ENCODE peak calls at places on chromosome 10, in five cellular contexts. Q is brain microvascular endothelial cell, E is H1, I is right atrium auricular region, N is A549. W is an unnamed sample.

GRCh38 chr10:11242443-11243386 is 225.0 kb downstream of the CELF2 start:
- DNase-seq in Q (no peak), E (no peak), I (no peak), N (no peak), W (no peak)

GRCh38 chr10:58064714-58065528 is 202.8 kb downstream of the IPMK start:
- DNase-seq in Q (peak), E (peak), I (no peak), N (peak), W (no peak)

GRCh38 chr10:93745411-93746065 is 12.2 kb upstream of the LGI1 start:
- DNase-seq in Q (no peak), E (peak), I (no peak), N (peak), W (no peak)

GRCh38 chr10:59995862-59996261 is 89.5 kb upstream of the CCDC6 start:
- DNase-seq in Q (no peak), E (no peak), I (no peak), N (no peak), W (no peak)

GRCh38 chr10:68330852-68331454 is 911 bp upstream of the HNRNPH3 start:
- DNase-seq in Q (no peak), E (no peak), I (peak), N (peak), W (no peak)

GRCh38 chr10:126376956-126377355 is 11.3 kb downstream of the ADAM12 start:
- DNase-seq in Q (peak), E (no peak), I (no peak), N (no peak), W (no peak)

GRCh38 chr10:75547391-75548298 is 116.2 kb downstream of the LRMDA start:
- DNase-seq in Q (peak), E (no peak), I (no peak), N (no peak), W (no peak)

GRCh38 chr10:28553963-28554362 is 21.0 kb downstream of the WAC start:
- DNase-seq in Q (no peak), E (no peak), I (no peak), N (no peak), W (no peak)

GRCh38 chr10:119542990-119543813 is 683 bp upstream of the RGS10 start:
- DNase-seq in Q (peak), E (no peak), I (no peak), N (peak), W (no peak)

GRCh38 chr10:124565565-124566221 is 104.1 kb downstream of the LHPP start:
- DNase-seq in Q (no peak), E (peak), I (no peak), N (peak), W (no peak)

GRCh38 chr10:126052171-126052570 is 155.8 kb downstream of the FANK1 start:
- DNase-seq in Q (no peak), E (no peak), I (no peak), N (no peak), W (no peak)

GRCh38 chr10:132112611-132113010 is 46.9 kb downstream of the JAKMIP3 start:
- DNase-seq in Q (no peak), E (peak), I (no peak), N (no peak), W (no peak)

GRCh38 chr10:101961591-101962498 is 94.1 kb downstream of the ARMH3 start:
- DNase-seq in Q (peak), E (peak), I (peak), N (no peak), W (no peak)

GRCh38 chr10:31299119-31299518 is 19.9 kb upstream of the ZEB1 start:
- DNase-seq in Q (no peak), E (no peak), I (no peak), N (no peak), W (no peak)

GRCh38 chr10:112370424-112370819 is 3.5 kb upstream of the ACSL5 start:
- DNase-seq in Q (no peak), E (no peak), I (no peak), N (no peak), W (no peak)

GRCh38 chr10:4656576-4657194 is 169.3 kb upstream of the AKR1E2 start:
- DNase-seq in Q (peak), E (no peak), I (peak), N (peak), W (no peak)

GRCh38 chr10:88989824-88990527 is 622 bp upstream of the FAS start:
- DNase-seq in Q (peak), E (no peak), I (peak), N (no peak), W (no peak)

GRCh38 chr10:5776881-5777197 is 36.4 kb downstream of the GDI2 start:
- DNase-seq in Q (no peak), E (no peak), I (no peak), N (no peak), W (no peak)

GRCh38 chr10:76086571-76087260 is 655.3 kb downstream of the LRMDA start:
- DNase-seq in Q (peak), E (peak), I (no peak), N (peak), W (no peak)

GRCh38 chr10:77963901-77964300 is 37.3 kb upstream of the DLG5 start:
- DNase-seq in Q (no peak), E (no peak), I (no peak), N (no peak), W (no peak)

DNA sequence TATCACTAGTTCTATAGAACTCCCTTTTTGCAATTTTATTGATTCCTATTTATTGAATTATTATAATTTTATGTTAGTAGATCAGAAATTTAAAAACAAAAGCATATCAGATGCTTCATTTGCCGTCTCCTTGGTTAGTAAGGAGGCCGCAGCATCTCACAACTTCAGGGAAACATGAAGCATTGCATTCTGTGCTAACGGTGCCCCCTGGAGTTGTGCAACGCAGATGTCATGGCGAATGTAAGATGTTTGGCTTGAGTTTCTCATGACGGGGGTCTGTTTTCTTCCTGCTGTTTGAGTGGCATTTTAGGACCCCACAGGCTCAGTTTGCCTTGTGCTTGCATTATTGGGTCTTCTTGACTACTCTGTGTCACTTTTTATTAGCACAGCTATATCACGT is 124.8 kb downstream of the CNNM2 start:
- DNase-seq in Q (no peak), E (no peak), I (no peak), N (peak), W (no peak)
- TF ChIP-seq CTCF in Q (peak), E (peak), I (no peak), N (peak), W (no peak)

GRCh38 chr10:99470327-99470726 is 39.9 kb upstream of the GOT1 start:
- DNase-seq in Q (no peak), E (no peak), I (no peak), N (no peak), W (no peak)
- TF ChIP-seq CTCF in Q (no peak), E (no peak), I (no peak), N (no peak), W (no peak)

DNA sequence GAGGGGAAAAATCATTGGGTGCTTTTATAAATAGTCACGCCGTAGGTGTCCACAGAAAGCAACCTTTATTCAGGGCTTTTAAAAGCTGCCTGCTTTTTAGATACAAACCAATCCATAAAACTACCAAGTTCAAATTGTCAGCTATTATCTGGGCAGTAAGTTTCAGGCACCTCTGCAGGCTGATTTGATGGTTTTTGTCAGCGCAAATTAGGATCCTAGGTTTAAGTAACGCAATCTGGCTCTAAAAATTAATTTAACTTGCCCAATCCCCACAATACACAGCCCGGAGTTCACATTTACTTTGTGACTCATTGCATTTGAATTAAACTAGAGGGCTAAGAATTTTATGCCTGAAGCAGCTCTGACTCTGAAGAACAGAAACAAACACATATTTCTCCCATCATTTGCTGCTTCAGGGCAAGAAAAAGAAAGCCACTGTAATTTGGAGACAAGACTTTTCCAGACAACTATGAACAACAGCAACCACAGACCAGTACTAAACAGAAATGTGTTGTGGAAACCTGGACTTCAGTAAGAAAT is 43.3 kb downstream of the NRP1 start:
- DNase-seq in Q (peak), E (no peak), I (no peak), N (peak), W (no peak)
- TF ChIP-seq CTCF in Q (no peak), E (no peak), I (no peak), N (peak), W (no peak)

GRCh38 chr10:70433581-70434280 is 7.8 kb downstream of the NODAL start:
- DNase-seq in Q (no peak), E (no peak), I (no peak), N (no peak), W (no peak)

GRCh38 chr10:70432561-70433263 is 8.8 kb downstream of the NODAL start:
- DNase-seq in Q (no peak), E (no peak), I (no peak), N (no peak), W (no peak)

GRCh38 chr10:70432101-70432500 is 9.4 kb downstream of the NODAL start:
- DNase-seq in Q (no peak), E (no peak), I (no peak), N (no peak), W (no peak)

GRCh38 chr10:70426835-70427234 is 14.6 kb downstream of the NODAL start:
- DNase-seq in Q (no peak), E (no peak), I (no peak), N (no peak), W (no peak)

DNA sequence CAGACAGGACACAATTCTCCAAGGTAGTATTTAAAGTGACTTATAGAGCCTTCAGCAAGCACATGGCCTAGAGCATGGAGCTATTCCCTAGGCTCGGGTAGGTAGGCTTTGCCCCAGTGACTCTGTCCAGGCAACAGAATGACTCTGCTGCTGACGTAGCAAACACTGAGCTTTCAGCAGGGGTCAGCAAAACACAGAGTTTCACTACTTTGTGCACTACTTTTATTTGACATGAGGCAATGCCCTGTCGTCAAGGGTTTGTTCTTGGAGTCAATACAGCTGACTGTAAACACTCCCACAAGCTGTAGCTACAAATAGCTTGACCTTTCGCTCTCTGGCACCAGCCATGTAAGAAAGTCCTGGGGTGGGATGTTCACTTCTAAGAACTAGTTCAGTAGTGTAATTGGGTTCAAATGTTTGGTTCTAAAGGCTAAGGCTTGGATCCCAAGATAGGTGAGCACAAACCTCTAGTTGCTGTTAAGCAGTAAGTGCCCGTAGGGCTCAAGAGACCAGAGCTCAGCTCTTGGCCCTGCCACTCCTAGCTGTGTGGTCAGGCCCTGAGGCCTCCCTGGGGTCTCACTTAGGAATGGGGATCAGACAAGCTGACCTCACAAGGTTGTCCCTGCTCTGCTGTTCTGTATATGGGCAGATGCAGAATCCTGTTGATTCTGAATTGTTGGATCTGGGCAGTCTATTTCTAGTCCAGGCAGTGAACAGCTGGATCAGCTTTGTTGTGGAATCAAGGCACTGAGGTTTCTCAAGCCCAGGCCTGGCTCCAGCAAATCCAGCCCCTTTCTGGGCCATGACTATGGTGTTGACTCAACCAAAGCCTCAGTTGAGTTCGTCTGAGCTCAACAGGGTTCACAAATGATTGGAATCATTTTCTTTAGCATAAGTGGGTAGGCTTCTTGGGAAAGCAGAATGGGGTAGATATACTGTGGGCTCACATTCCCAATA is 10.7 kb downstream of the NODAL start:
- DNase-seq in Q (peak), E (no peak), I (peak), N (peak), W (no peak)
- TF ChIP-seq CTCF in Q (no peak), E (peak), I (no peak), N (no peak), W (peak)

GRCh38 chr10:66587680-66588050 is 338.2 kb upstream of the LRRTM3 start:
- DNase-seq in Q (no peak), E (no peak), I (no peak), N (no peak), W (no peak)

GRCh38 chr10:66586897-66587679 is 338.7 kb upstream of the LRRTM3 start:
- DNase-seq in Q (no peak), E (no peak), I (no peak), N (no peak), W (no peak)

GRCh38 chr10:66591865-66592264 is 334.0 kb upstream of the LRRTM3 start:
- DNase-seq in Q (no peak), E (no peak), I (no peak), N (no peak), W (no peak)

DNA sequence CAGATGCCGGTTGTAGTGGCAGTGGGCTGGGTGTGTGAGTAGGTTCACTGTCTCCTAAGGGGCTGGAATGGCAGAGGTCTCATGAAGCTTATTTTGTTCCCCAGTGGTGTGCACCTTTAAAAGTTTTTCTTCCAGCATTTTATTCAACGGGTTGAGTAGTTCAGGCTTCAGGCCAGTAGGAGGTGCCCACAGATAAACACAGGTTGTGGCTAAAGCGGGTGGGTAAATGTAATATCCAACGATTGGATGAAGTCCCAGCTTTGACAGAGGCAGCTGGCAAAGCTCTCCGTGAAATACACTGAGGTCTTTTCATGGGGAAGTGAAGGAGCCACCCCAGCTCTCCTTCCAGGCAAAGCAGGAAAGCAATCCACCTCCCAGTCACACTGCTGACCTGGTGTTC is 339.8 kb upstream of the LRRTM3 start:
- DNase-seq in Q (peak), E (peak), I (no peak), N (no peak), W (no peak)
- TF ChIP-seq CTCF in Q (peak), E (peak), I (no peak), N (no peak), W (no peak)

DNA sequence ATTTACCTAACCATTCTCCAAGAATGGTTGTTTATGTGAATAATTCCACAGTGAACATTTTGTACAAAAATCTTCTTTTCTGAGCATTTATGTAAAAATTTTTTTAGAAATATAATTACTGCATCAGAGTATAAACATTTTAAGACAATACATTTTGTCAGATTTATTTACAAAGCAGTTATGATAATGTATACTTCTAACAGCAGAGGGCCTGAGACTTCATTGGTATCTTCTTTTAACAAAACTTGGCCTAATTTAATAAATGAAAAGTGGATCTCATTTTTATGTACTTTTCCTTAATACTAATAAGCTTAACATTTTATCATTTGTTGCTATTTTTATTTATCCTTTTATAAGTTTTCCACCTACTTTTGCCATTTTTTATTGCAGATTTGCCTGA is 69.4 kb downstream of the HECTD2 start:
- DNase-seq in Q (no peak), E (no peak), I (no peak), N (no peak), W (no peak)
- TF ChIP-seq CTCF in Q (no peak), E (no peak), I (no peak), N (no peak), W (no peak)

DNA sequence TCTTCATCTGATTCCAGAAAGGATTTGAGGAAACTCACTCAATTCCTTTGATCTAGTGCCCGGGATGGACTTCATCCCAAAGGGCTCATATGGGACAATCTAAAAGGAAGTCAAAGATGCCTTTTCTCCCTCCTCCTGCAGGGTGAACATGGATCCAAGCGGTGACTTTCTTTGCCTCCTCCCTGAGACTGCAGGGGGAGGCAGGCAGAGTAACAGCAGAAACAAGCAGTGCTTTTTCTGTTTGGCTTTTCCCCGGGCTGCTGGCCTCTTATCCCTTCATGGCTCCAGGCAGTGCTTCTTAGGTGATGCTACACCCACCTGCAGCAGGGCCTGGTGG is 10.0 kb upstream of the DNMBP start:
- DNase-seq in Q (no peak), E (no peak), I (no peak), N (peak), W (no peak)
- TF ChIP-seq CTCF in Q (peak), E (peak), I (no peak), N (no peak), W (no peak)

GRCh38 chr10:69883256-69883655 is 81.5 kb downstream of the COL13A1 start:
- DNase-seq in Q (no peak), E (no peak), I (no peak), N (peak), W (no peak)
- TF ChIP-seq CTCF in Q (peak), E (peak), I (no peak), N (no peak), W (no peak)

GRCh38 chr10:44046605-44047004 is 338.3 kb downstream of the CXCL12 start:
- DNase-seq in Q (peak), E (peak), I (no peak), N (no peak), W (no peak)
- TF ChIP-seq CTCF in Q (peak), E (no peak), I (no peak), N (no peak), W (peak)

W was measured in esophagus muscularis mucosa.